ENCODE peak calls at places on chromosomes 16 and 17, in eight cellular contexts. N is AG09319; U is cerebellum; R is KBM-7; A is GM12865; O is H7; K is activated T-cell treated with anti-CD3 and anti-CD28 coated beads, Interleukin-2, amount 50 U/mL, for 72 hours; J is EH. F is an unnamed sample.

GRCh38 chr17:50904522-50905459 is 38.6 kb upstream of the TOB1 start:
- DNase-seq in U (peak), A (no peak), R (no peak), O (peak), J (peak), N (no peak), K (no peak), F (no peak)

GRCh38 chr16:87412996-87413421 is 20.9 kb downstream of the MAP1LC3B start:
- DNase-seq in N (no peak), R (no peak), O (no peak), U (no peak), A (no peak), K (no peak), J (no peak), F (no peak)

GRCh38 chr16:12901204-12901596 is 198 bp upstream of the SHISA9 start:
- DNase-seq in R (no peak), K (no peak), O (peak), U (no peak), J (no peak), A (no peak), N (no peak), F (no peak)

GRCh38 chr16:47461598-47462266 is 601 bp downstream of the PHKB start:
- DNase-seq in J (peak), O (peak), R (peak), N (no peak), A (peak), U (peak), K (peak), F (no peak)

GRCh38 chr17:42023524-42024349 is 3.8 kb downstream of the NKIRAS2 start:
- DNase-seq in J (no peak), K (no peak), A (no peak), N (no peak), U (no peak), R (peak), O (no peak), F (no peak)

GRCh38 chr17:15109608-15110007 is 155.5 kb downstream of the PMP22 start:
- DNase-seq in J (no peak), A (no peak), N (no peak), R (no peak), K (no peak), O (peak), U (no peak), F (no peak)

GRCh38 chr17:57984936-57985674 is 2.9 kb downstream of the VEZF1 start:
- DNase-seq in U (no peak), N (no peak), J (peak), R (no peak), A (no peak), O (no peak), K (no peak), F (no peak)

GRCh38 chr17:40314557-40314953 is 5.6 kb downstream of the RARA start:
- DNase-seq in R (no peak), N (no peak), A (peak), K (peak), U (no peak), J (peak), O (peak), F (no peak)

GRCh38 chr16:31451681-31452351 is 7.5 kb upstream of the ARMC5 start:
- DNase-seq in A (peak), R (peak), J (peak), U (peak), K (no peak), N (no peak), O (peak), F (no peak)

GRCh38 chr17:40696651-40697072 is 6.9 kb downstream of the KRT24 start:
- DNase-seq in R (no peak), K (no peak), U (no peak), N (peak), A (no peak), O (no peak), J (peak), F (no peak)

GRCh38 chr16:75868636-75869389 is 142.5 kb upstream of the CPHXL start:
- DNase-seq in O (no peak), J (no peak), A (no peak), U (no peak), R (no peak), N (no peak), K (no peak), F (no peak)

GRCh38 chr16:5454349-5454748 is 356.8 kb upstream of the EEF2KMT start:
- DNase-seq in J (no peak), N (no peak), O (no peak), U (no peak), R (no peak), A (no peak), K (no peak), F (no peak)

GRCh38 chr17:7573324-7574080 is 5.9 kb upstream of the CD68 start:
- DNase-seq in R (peak), A (peak), N (peak), U (peak), O (peak), J (peak), K (peak), F (peak)

GRCh38 chr16:87727346-87727745 is 38.4 kb downstream of the KLHDC4 start:
- DNase-seq in N (no peak), U (no peak), O (no peak), A (no peak), K (no peak), J (no peak), R (no peak), F (no peak)

GRCh38 chr17:17613708-17614114 is 22.2 kb upstream of the PEMT start:
- DNase-seq in N (peak), O (peak), A (peak), J (peak), R (peak), K (peak), U (peak), F (peak)

GRCh38 chr17:47225911-47226688 is 17.0 kb downstream of the MYL4 start:
- DNase-seq in K (no peak), U (no peak), A (no peak), N (no peak), R (no peak), J (peak), O (no peak), F (no peak)

GRCh38 chr16:75264531-75264998 is 13.1 kb upstream of the BCAR1 start:
- DNase-seq in J (peak), K (no peak), A (no peak), U (peak), O (peak), R (no peak), N (no peak), F (no peak)

GRCh38 chr17:57107498-57108101 is 22.6 kb downstream of the AKAP1 start:
- DNase-seq in A (no peak), U (no peak), J (peak), N (no peak), K (no peak), R (no peak), O (no peak), F (no peak)

GRCh38 chr17:4948997-4949320 is 629 bp upstream of the PFN1 start:
- DNase-seq in U (peak), N (peak), J (peak), K (peak), R (peak), O (no peak), A (peak), F (peak)

GRCh38 chr17:16652847-16653366 is 743 bp downstream of the ZNF624 start:
- DNase-seq in U (peak), K (no peak), O (no peak), A (no peak), R (no peak), N (no peak), J (no peak), F (no peak)

GRCh38 chr16:78606572-78606971 is 507.1 kb downstream of the WWOX start:
- DNase-seq in K (no peak), N (no peak), R (no peak), U (no peak), O (peak), J (no peak), A (no peak), F (no peak)

GRCh38 chr17:48603959-48604769 is 622 bp downstream of the HOXB6 start:
- DNase-seq in N (no peak), R (no peak), U (no peak), A (no peak), J (no peak), K (no peak), O (peak), F (no peak)

GRCh38 chr17:43471801-43472200 is 12.0 kb upstream of the DHX8 start:
- DNase-seq in N (no peak), K (no peak), U (no peak), O (no peak), R (no peak), A (no peak), J (peak), F (no peak)

GRCh38 chr16:75266738-75267630 is 15.6 kb upstream of the BCAR1 start:
- DNase-seq in J (no peak), N (no peak), O (peak), U (peak), K (no peak), R (no peak), A (no peak), F (no peak)

GRCh38 chr16:30628628-30629342 is 18.6 kb upstream of the ZNF689 start:
- DNase-seq in J (peak), U (peak), A (peak), R (peak), K (peak), O (peak), N (peak), F (no peak)

GRCh38 chr16:83958137-83958810 is 5.2 kb downstream of the OSGIN1 start:
- DNase-seq in K (no peak), O (no peak), R (no peak), A (no peak), U (no peak), N (no peak), J (no peak), F (no peak)

GRCh38 chr17:39150795-39151679 is at the start of gene PLXDC1:
- DNase-seq in O (peak), A (no peak), U (no peak), K (peak), J (no peak), N (no peak), R (no peak), F (no peak)